ENCODE peak calls at places on chromosome 5, in five cellular contexts. I is iPS DF 6.9, Q is right atrium auricular region, X is endodermal cell, Y is upper lobe of right lung. N is an unnamed sample.

GRCh38 chr5:78896128-78896527 is 89.0 kb downstream of the ARSB start:
- DNase-seq in I (no peak), Q (no peak), X (no peak), Y (no peak), N (no peak)

GRCh38 chr5:179275381-179275878 is 69.8 kb downstream of the ADAMTS2 start:
- DNase-seq in I (no peak), Q (no peak), X (no peak), Y (no peak), N (no peak)

GRCh38 chr5:177356756-177357458 is 817 bp upstream of the RGS14 start:
- DNase-seq in I (no peak), Q (no peak), X (no peak), Y (no peak), N (no peak)

GRCh38 chr5:131974622-131974955 is 29.1 kb upstream of the MEIKIN start:
- DNase-seq in I (no peak), Q (peak; percentile 38), X (no peak), Y (no peak), N (no peak)

GRCh38 chr5:111453747-111454146 is 58.6 kb downstream of the STARD4 start:
- DNase-seq in I (no peak), Q (no peak), X (no peak), Y (no peak), N (no peak)

GRCh38 chr5:35651002-35651756 is 33.5 kb downstream of the SPEF2 start:
- DNase-seq in I (peak; percentile 37), Q (no peak), X (peak; percentile 82), Y (no peak), N (no peak)

GRCh38 chr5:176621661-176622079 is 8.7 kb downstream of the SNCB start:
- DNase-seq in I (no peak), Q (no peak), X (no peak), Y (no peak), N (no peak)

GRCh38 chr5:143347698-143348344 is 55.7 kb downstream of the NR3C1 start:
- DNase-seq in I (no peak), Q (no peak), X (no peak), Y (no peak), N (no peak)

GRCh38 chr5:115351356-115352195 is 55.1 kb upstream of the CCDC112 start:
- DNase-seq in I (no peak), Q (no peak), X (no peak), Y (no peak), N (no peak)

GRCh38 chr5:144281784-144282183 is 111.1 kb downstream of the KCTD16 start:
- DNase-seq in I (no peak), Q (no peak), X (no peak), Y (no peak), N (no peak)

GRCh38 chr5:179345429-179346321 is at the start of gene ADAMTS2:
- DNase-seq in I (no peak), Q (no peak), X (peak; percentile 86), Y (no peak), N (peak; percentile 27)

GRCh38 chr5:85556464-85556863 is 1061.3 kb upstream of the COX7C start:
- DNase-seq in I (no peak), Q (no peak), X (no peak), Y (no peak), N (no peak)
- H3K9me3 ChIP-seq in I (no peaks in the 10 kb centered on the region), Q (peaks cover 25% of the 10 kb centered on the region), X (peaks cover 12% of the 10 kb centered on the region), Y (peaks cover 13% of the 10 kb centered on the region), N (peaks cover 15% of the 10 kb centered on the region)

GRCh38 chr5:136147632-136148031 is 15.0 kb downstream of the SMAD5 start:
- DNase-seq in I (no peak), Q (no peak), X (no peak), Y (no peak), N (no peak)
- H3K4me1 ChIP-seq in I (no peaks in the 10 kb centered on the region), Q (peaks cover 72% of the 10 kb centered on the region), X (no peaks in the 10 kb centered on the region), Y (peaks cover 13% of the 10 kb centered on the region), N (peaks cover 4% of the 10 kb centered on the region)

DNA sequence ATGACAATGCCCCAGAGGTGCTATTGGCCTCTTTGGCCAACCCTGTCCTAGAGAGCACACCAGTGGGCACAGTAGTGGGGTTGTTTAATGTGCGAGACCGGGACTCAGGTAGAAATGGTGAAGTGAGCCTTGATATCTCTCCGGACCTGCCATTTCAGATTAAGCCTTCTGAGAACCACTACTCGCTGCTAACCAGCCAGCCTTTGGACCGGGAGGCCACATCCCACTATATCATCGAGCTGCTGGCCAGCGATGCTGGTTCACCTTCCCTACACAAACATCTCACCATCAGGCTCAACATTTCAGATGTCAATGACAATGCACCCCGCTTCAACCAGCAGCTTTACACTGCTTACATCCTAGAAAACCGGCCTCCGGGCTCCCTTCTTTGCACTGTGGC is 1.4 kb downstream of the PCDHGC5 start:
- DNase-seq in I (no peak), Q (no peak), X (peak; percentile 36), Y (no peak), N (no peak)
- H3K9me3 ChIP-seq in I (no peaks in the 10 kb centered on the region), Q (no peaks in the 10 kb centered on the region), X (no peaks in the 10 kb centered on the region), Y (no peaks in the 10 kb centered on the region), N (no peaks in the 10 kb centered on the region)

GRCh38 chr5:150213530-150213929 is 23.7 kb downstream of the SLC6A7 start:
- DNase-seq in I (no peak), Q (no peak), X (no peak), Y (no peak), N (no peak)

GRCh38 chr5:150217041-150217440 is 27.2 kb downstream of the SLC6A7 start:
- DNase-seq in I (no peak), Q (no peak), X (no peak), Y (no peak), N (no peak)

GRCh38 chr5:150211156-150212030 is 21.5 kb downstream of the SLC6A7 start:
- DNase-seq in I (peak; percentile 33), Q (no peak), X (peak; percentile 88), Y (no peak), N (peak; percentile 77)

GRCh38 chr5:150215978-150216944 is 26.4 kb downstream of the SLC6A7 start:
- DNase-seq in I (no peak), Q (no peak), X (no peak), Y (no peak), N (peak; percentile 81)

DNA sequence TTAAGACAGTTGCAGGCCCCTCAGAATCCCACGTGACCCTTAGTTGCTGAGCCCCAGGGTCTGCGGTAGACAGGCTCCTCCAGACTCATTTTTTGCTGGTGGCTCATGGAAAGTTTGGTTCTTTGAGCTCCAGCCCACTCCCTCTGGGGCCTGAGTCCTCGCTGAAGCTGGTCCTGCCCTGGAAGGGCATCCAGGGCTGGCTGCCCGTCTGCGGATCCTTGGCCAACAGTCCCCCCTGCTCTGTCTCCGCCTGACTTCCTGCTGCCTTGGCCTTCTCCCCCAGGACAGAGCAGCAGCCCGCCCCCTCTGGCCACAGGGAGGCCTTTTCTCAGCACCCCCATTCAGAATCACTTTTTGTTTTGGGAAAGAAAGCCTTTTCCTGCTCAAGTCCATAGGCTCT is 24.4 kb downstream of the SLC6A7 start:
- DNase-seq in I (no peak), Q (peak; percentile 72), X (no peak), Y (no peak), N (peak; percentile 22)
- H3K4me1 ChIP-seq in I (peaks cover 16% of the 10 kb centered on the region), Q (peaks cover 32% of the 10 kb centered on the region), X (no peaks in the 10 kb centered on the region), Y (peaks cover 3% of the 10 kb centered on the region), N (peaks cover 53% of the 10 kb centered on the region)

GRCh38 chr5:1041225-1042186 is 32.9 kb downstream of the NKD2 start:
- DNase-seq in I (no peak), Q (no peak), X (no peak), Y (no peak), N (no peak)

GRCh38 chr5:1042626-1043025 is 34.0 kb downstream of the NKD2 start:
- DNase-seq in I (no peak), Q (no peak), X (no peak), Y (no peak), N (no peak)

GRCh38 chr5:1043327-1043726 is 34.7 kb downstream of the NKD2 start:
- DNase-seq in I (no peak), Q (no peak), X (no peak), Y (no peak), N (no peak)

GRCh38 chr5:1045960-1046560 is 37.5 kb downstream of the NKD2 start:
- DNase-seq in I (no peak), Q (no peak), X (no peak), Y (no peak), N (no peak)

DNA sequence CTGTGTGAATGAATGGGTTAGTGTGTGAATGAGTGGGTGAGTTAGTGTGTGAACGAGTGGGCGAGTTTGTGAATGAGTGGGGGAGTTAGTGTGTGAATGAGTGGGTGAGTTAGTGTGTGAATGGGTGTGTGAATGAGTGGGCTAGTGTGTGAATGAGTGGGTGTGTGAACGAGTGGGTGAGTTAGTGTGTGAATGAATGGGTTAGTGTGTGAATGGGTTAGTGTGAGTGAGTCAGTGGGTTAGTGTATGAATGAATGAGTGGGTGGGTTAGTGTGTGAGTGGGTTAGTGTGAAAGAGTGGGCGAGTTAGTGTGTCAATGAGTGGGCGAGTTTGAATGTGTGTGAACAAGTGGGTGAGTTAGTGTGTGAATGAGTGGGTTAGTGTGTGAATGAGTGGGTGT is 35.5 kb downstream of the NKD2 start:
- DNase-seq in I (no peak), Q (no peak), X (no peak), Y (no peak), N (no peak)
- H3K9me3 ChIP-seq in I (no peaks in the 10 kb centered on the region), Q (no peaks in the 10 kb centered on the region), X (peaks cover 9% of the 10 kb centered on the region), Y (no peaks in the 10 kb centered on the region), N (no peaks in the 10 kb centered on the region)

GRCh38 chr5:41093803-41094202 is 22.7 kb upstream of the MROH2B start:
- DNase-seq in I (no peak), Q (no peak), X (no peak), Y (no peak), N (no peak)
- H3K4me1 ChIP-seq in I (no peaks in the 10 kb centered on the region), Q (peaks cover 26% of the 10 kb centered on the region), X (no peaks in the 10 kb centered on the region), Y (no peaks in the 10 kb centered on the region), N (no peaks in the 10 kb centered on the region)

DNA sequence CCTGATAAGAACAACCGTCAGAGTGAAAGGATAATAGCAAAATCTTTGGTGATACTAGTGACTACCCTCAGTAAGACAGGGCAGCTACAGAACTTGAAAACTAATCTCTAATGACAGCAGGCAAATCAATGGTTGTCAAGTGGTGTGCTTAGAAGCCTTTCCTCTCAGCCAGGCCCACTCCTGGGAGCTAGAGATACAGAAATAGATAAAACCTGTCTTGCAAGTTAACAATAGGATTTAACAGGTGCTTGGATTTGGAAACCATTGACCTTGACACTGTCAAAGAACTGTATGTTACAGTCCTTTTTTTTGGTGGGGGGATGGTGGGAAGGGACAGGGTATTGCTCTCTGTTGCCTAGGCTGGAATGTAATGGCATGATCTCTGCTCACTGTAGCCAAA is 118.6 kb downstream of the BASP1 start:
- DNase-seq in I (no peak), Q (no peak), X (peak; percentile 56), Y (no peak), N (no peak)
- H3K9me3 ChIP-seq in I (no peaks in the 10 kb centered on the region), Q (no peaks in the 10 kb centered on the region), X (peaks cover 51% of the 10 kb centered on the region), Y (no peaks in the 10 kb centered on the region), N (no peaks in the 10 kb centered on the region)

N was measured in mucosa of descending colon.